ENCODE peak calls at places on chromosomes 2 and 18, in five cellular contexts. M is GM06990; Z is CD8-positive, alpha-beta memory T cell; Q is fibroblast of mammary gland; A is DND-41. F is an unnamed sample.
A peak's percentile ranks its signal among the peaks of the same experiment; 100 is the strongest.

GRCh38 chr18:37640504-37640903 is 74.9 kb upstream of the CELF4 start:
- DNase-seq in M (no peak), Q (no peak), A (no peak), Z (no peak), F (no peak)

GRCh38 chr2:28991021-28991420 is 9.9 kb downstream of the TOGARAM2 start:
- DNase-seq in Q (peak; percentile 31), A (no peak), Z (no peak), M (no peak), F (no peak)

GRCh38 chr2:25590921-25591505 is 82.4 kb downstream of the DTNB start:
- DNase-seq in M (no peak), A (no peak), Q (no peak), Z (no peak), F (no peak)

GRCh38 chr2:20015482-20016083 is 3.1 kb upstream of the MATN3 start:
- DNase-seq in M (peak; percentile 17), Q (peak; percentile 67), A (no peak), Z (no peak), F (peak; percentile 26)

GRCh38 chr2:120155308-120155707 is 67.9 kb downstream of the TMEM185B start:
- DNase-seq in A (no peak), Q (no peak), M (no peak), Z (no peak), F (no peak)

GRCh38 chr2:239354132-239354790 is 46.6 kb downstream of the HDAC4 start:
- DNase-seq in Z (no peak), M (no peak), A (no peak), Q (no peak), F (no peak)

GRCh38 chr2:20629581-20630291 is 21.2 kb downstream of the HS1BP3 start:
- DNase-seq in Z (no peak), A (no peak), Q (no peak), M (no peak), F (no peak)

GRCh38 chr2:44787663-44788062 is 153.8 kb upstream of the SIX3 start:
- DNase-seq in A (no peak), Q (no peak), M (no peak), Z (no peak), F (no peak)

GRCh38 chr2:188293601-188294482 is 2.2 kb downstream of the GULP1 start:
- DNase-seq in Q (peak; percentile 79), A (no peak), Z (no peak), M (no peak), F (no peak)

GRCh38 chr2:70889716-70890037 is 46.0 kb upstream of the ATP6V1B1 start:
- DNase-seq in A (no peak), Z (no peak), M (no peak), Q (no peak), F (no peak)

GRCh38 chr2:28250006-28250405 is 142.7 kb upstream of the FOSL2 start:
- DNase-seq in A (no peak), Q (peak; percentile 52), Z (no peak), M (no peak), F (no peak)

GRCh38 chr2:99255491-99256318 is at the start of gene LYG2:
- DNase-seq in Z (no peak), M (no peak), A (no peak), Q (no peak), F (no peak)

GRCh38 chr18:21004721-21005120 is 106.9 kb downstream of the ROCK1 start:
- DNase-seq in Z (no peak), Q (peak; percentile 97), M (no peak), A (no peak), F (no peak)

GRCh38 chr18:74234326-74235171 is 57.2 kb downstream of the CYB5A start:
- DNase-seq in Z (no peak), Q (peak; percentile 97), A (no peak), M (no peak), F (no peak)

GRCh38 chr2:189369566-189369965 is 71.7 kb upstream of the WDR75 start:
- DNase-seq in Q (peak; percentile 78), Z (no peak), A (no peak), M (no peak), F (no peak)

GRCh38 chr18:41464278-41464677 is 490.8 kb upstream of the PIK3C3 start:
- DNase-seq in Z (no peak), A (no peak), Q (no peak), M (no peak), F (no peak)

GRCh38 chr2:59083075-59083792 is 842.1 kb upstream of the FANCL start:
- DNase-seq in M (no peak), A (no peak), Z (no peak), Q (no peak), F (no peak)

GRCh38 chr2:88227446-88227845 is 57.3 kb downstream of the THNSL2 start:
- DNase-seq in Q (peak; percentile 19), Z (no peak), A (no peak), M (no peak), F (no peak)

GRCh38 chr18:28036481-28036880 is 140.4 kb downstream of the CDH2 start:
- DNase-seq in M (no peak), A (no peak), Q (no peak), Z (no peak), F (no peak)

GRCh38 chr2:201122276-201122675 is 6.3 kb downstream of the CFLAR start:
- DNase-seq in M (no peak), A (no peak), Z (no peak), Q (peak; percentile 89), F (no peak)

GRCh38 chr18:3693385-3693784 is 243.4 kb downstream of the TGIF1 start:
- DNase-seq in A (no peak), Z (no peak), Q (no peak), M (no peak), F (no peak)

GRCh38 chr2:240568678-240569522 is 616 bp downstream of the RNPEPL1 start:
- DNase-seq in Q (peak; percentile 58), M (peak; percentile 84), A (peak; percentile 69), Z (peak; percentile 54), F (no peak)

DNA sequence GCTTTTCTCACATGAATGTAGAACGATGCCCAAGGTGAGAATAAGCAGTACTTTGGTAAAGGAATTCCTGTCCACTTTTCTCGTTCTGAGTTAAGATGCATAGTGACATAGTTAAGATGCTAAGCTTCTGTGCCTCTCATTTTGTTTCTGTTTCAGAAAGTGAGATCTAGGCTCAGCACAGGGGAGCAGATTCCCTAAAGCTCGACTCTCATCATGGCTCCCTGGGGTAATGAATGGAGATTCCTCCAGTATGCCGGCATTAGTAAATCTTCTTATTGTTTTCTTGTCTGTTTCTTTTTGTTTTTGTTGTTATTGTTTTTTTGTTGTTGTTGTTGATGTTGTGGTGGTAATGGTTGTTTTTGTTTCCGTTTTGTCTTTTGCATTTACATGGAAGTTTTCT is 225.4 kb downstream of the LRRTM4 start:
- DNase-seq in Z (no peak), M (no peak), Q (no peak), A (no peak), F (no peak)
- H3K4me3 ChIP-seq in Z (no peak overlapping the region), M (no peak overlapping the region), Q (no peak overlapping the region), A (no peak overlapping the region), F (no peak overlapping the region)

GRCh38 chr2:173866858-173867620 is 98.1 kb downstream of the SP3 start:
- DNase-seq in Q (peak; percentile 14), M (no peak), Z (no peak), A (no peak), F (no peak)
- H3K4me3 ChIP-seq in Q (no peak overlapping the region), M (no peak overlapping the region), Z (no peak overlapping the region), A (no peak overlapping the region), F (no peak overlapping the region)

GRCh38 chr2:230614040-230614439 is 98.6 kb upstream of the CAB39 start:
- DNase-seq in M (no peak), Z (no peak), Q (no peak), A (no peak), F (no peak)

GRCh38 chr2:230619471-230619870 is 93.2 kb upstream of the CAB39 start:
- DNase-seq in Q (no peak), M (no peak), A (no peak), Z (no peak), F (no peak)

DNA sequence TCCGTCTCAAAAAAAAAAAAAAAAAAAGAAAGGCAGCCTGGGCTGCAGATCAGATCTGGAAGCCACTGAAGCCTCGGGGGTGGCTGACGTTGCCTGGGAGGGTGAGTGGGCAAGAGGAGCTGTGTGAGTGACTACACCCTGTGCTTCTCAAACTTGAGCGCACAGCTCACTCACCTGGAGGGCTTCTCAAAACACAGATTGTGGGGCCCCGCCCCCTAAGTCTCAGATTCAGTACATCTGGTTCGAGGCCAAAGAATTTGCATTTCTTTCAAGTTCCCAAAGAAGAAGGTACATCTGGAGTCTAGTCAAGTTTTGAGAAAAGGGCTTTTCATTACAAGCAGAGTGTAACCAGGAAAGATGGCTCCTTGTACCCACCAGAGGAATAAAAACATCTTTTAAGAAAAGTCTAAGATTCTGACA is 97.7 kb upstream of the CAB39 start:
- DNase-seq in A (no peak), Z (no peak), Q (peak; percentile 24), M (peak; percentile 71), F (no peak)
- H3K4me3 ChIP-seq in A (no peak overlapping the region), Z (no peak overlapping the region), Q (no peak overlapping the region), M (peak overlapping the region; percentile 37), F (no peak overlapping the region)

GRCh38 chr2:175600024-175600831 is 401.8 kb downstream of the LNPK start:
- DNase-seq in Q (peak; percentile 71), A (no peak), M (no peak), Z (no peak), F (no peak)
- H3K4me3 ChIP-seq in Q (no peak overlapping the region), A (no peak overlapping the region), M (no peak overlapping the region), Z (no peak overlapping the region), F (no peak overlapping the region)

DNA sequence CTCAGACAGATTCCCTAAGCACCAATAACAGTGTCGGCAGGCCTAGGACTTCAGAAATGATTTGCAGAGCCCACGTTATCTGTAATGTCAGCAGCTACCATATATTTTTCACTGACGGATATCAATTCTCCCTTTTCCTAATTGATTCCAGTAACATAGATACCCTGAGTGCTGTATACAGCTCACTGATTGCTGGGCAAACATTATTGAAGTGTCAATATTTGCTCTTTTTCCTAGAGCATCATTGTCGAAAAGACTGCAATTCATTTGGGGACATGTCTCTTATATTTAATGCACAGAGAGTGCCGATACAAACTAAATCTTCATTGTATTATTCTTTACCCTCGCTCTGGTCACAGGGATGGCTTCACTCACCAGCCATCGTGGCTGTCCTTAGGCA is 105.1 kb downstream of the CPO start:
- DNase-seq in Q (no peak), Z (no peak), M (no peak), A (no peak), F (no peak)
- H3K4me3 ChIP-seq in Q (no peak overlapping the region), Z (no peak overlapping the region), M (no peak overlapping the region), A (no peak overlapping the region), F (no peak overlapping the region)

GRCh38 chr2:66433695-66433944 is 1.3 kb upstream of the MEIS1 start:
- DNase-seq in Q (no peak), A (no peak), Z (no peak), M (no peak), F (no peak)
- H3K4me3 ChIP-seq in Q (peak overlapping the region; percentile 74), A (no peak overlapping the region), Z (peak overlapping the region; percentile 22), M (peak overlapping the region; percentile 55), F (peak overlapping the region; percentile 48)

GRCh38 chr2:229914182-229914581 is 7.6 kb downstream of the TRIP12 start:
- DNase-seq in Z (no peak), Q (no peak), M (no peak), A (no peak), F (no peak)
- H3K4me3 ChIP-seq in Z (no peak overlapping the region), Q (no peak overlapping the region), M (no peak overlapping the region), A (no peak overlapping the region), F (no peak overlapping the region)

DNA sequence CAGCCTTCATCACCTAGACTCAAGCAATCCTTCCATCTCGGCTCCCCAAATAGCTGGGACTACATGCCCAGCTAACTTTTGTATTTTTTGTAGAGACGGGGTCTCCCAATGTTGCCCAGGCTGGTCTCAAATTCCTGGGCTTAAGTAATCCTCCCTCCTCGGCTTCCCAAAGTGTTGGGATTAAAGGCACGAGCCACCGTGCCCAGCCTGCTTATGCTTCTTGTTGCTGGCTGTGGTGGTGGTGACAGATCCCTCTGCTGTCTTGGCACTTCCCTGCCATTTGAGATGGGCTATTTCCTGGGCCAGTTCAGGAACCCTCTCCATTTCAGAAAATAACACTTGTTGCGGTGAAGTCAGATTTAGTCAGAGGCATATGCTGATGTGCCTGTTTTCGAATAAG is 28.8 kb downstream of the GATA6 start:
- DNase-seq in M (no peak), Q (no peak), Z (no peak), A (no peak), F (no peak)
- H3K4me3 ChIP-seq in M (no peak overlapping the region), Q (no peak overlapping the region), Z (no peak overlapping the region), A (no peak overlapping the region), F (no peak overlapping the region)

F was measured in Jurkat, Clone E6-1.